ENCODE peak calls at places on chromosomes 2 and 18, in five cellular contexts. R is CD4-positive, alpha-beta memory T cell; D is GM19239; M is frontal cortex; G is WERI-Rb-1. V is an unnamed sample.

GRCh38 chr2:235546151-235546435 is 52.2 kb downstream of the AGAP1 start:
- DNase-seq in R (no peak), D (no peak), M (no peak), G (no peak), V (no peak)

GRCh38 chr2:177108890-177109289 is 103.7 kb upstream of the HNRNPA3 start:
- DNase-seq in R (no peak), D (no peak), M (no peak), G (no peak), V (no peak)

GRCh38 chr2:655626-656025 is 21.6 kb downstream of the TMEM18 start:
- DNase-seq in R (no peak), D (no peak), M (no peak), G (no peak), V (no peak)

GRCh38 chr18:48879008-48879431 is 71.7 kb downstream of the SMAD7 start:
- DNase-seq in R (no peak), D (no peak), M (no peak), G (no peak), V (no peak)

GRCh38 chr18:4017479-4017878 is 437.6 kb downstream of the DLGAP1 start:
- DNase-seq in R (no peak), D (peak), M (no peak), G (peak), V (peak)

GRCh38 chr2:147789287-147789686 is 55.5 kb upstream of the ACVR2A start:
- DNase-seq in R (no peak), D (no peak), M (no peak), G (no peak), V (peak)

GRCh38 chr2:48425402-48425801 is 104.6 kb upstream of the STON1 start:
- DNase-seq in R (no peak), D (no peak), M (no peak), G (no peak), V (no peak)

GRCh38 chr18:13288509-13289138 is 70.1 kb downstream of the LDLRAD4 start:
- DNase-seq in R (no peak), D (no peak), M (no peak), G (no peak), V (no peak)

GRCh38 chr18:10878703-10879102 is 270.7 kb downstream of the PIEZO2 start:
- DNase-seq in R (no peak), D (peak), M (no peak), G (no peak), V (no peak)